ENCODE peak calls at places on chromosome 1, in four cellular contexts. One of them, this sample, is unnamed.

GRCh38 chr1:54547601-54548388 is at the start of gene ACOT11:
- DNase-seq in cardiac muscle cell: peak; percentile 87
- DNase-seq in heart left ventricle: peak; percentile 90
- DNase-seq in astrocyte: peak; percentile 39
- DNase-seq in this sample: peak; percentile 90

GRCh38 chr1:20593766-20594165 is 4.9 kb downstream of the CDA start:
- DNase-seq in cardiac muscle cell: no peak
- DNase-seq in heart left ventricle: no peak
- DNase-seq in astrocyte: no peak
- DNase-seq in this sample: no peak

GRCh38 chr1:154819628-154820590 is 50.2 kb downstream of the KCNN3 start:
- DNase-seq in cardiac muscle cell: peak; percentile 7
- DNase-seq in heart left ventricle: no peak
- DNase-seq in astrocyte: no peak
- DNase-seq in this sample: peak; percentile 59

GRCh38 chr1:3717041-3717714 is 35.1 kb upstream of the CCDC27 start:
- DNase-seq in cardiac muscle cell: no peak
- DNase-seq in heart left ventricle: no peak
- DNase-seq in astrocyte: no peak
- DNase-seq in this sample: peak; percentile 28

GRCh38 chr1:40736085-40736531 is 44.6 kb downstream of the NFYC start:
- DNase-seq in cardiac muscle cell: peak; percentile 70
- DNase-seq in heart left ventricle: no peak
- DNase-seq in astrocyte: peak; percentile 87
- DNase-seq in this sample: peak; percentile 9

GRCh38 chr1:178934574-178934945 is 63.7 kb upstream of the ANGPTL1 start:
- DNase-seq in cardiac muscle cell: no peak
- DNase-seq in heart left ventricle: no peak
- DNase-seq in astrocyte: no peak
- DNase-seq in this sample: no peak

GRCh38 chr1:30748098-30748698 is 9.4 kb downstream of the LAPTM5 start:
- DNase-seq in cardiac muscle cell: peak; percentile 24
- DNase-seq in heart left ventricle: no peak
- DNase-seq in astrocyte: no peak
- DNase-seq in this sample: no peak

GRCh38 chr1:156504821-156505678 is 4.5 kb upstream of the MEF2D start:
- DNase-seq in cardiac muscle cell: peak; percentile 100
- DNase-seq in heart left ventricle: peak; percentile 100
- DNase-seq in astrocyte: peak; percentile 99
- DNase-seq in this sample: peak; percentile 98

GRCh38 chr1:203288351-203288894 is 16.9 kb upstream of the BTG2 start:
- DNase-seq in cardiac muscle cell: no peak
- DNase-seq in heart left ventricle: no peak
- DNase-seq in astrocyte: no peak
- DNase-seq in this sample: no peak

GRCh38 chr1:237736372-237737029 is 154.2 kb downstream of the ZP4 start:
- DNase-seq in cardiac muscle cell: peak; percentile 49
- DNase-seq in heart left ventricle: no peak
- DNase-seq in astrocyte: no peak
- DNase-seq in this sample: no peak

GRCh38 chr1:11156441-11156840 is 32.7 kb upstream of the ANGPTL7 start:
- DNase-seq in cardiac muscle cell: no peak
- DNase-seq in heart left ventricle: no peak
- DNase-seq in astrocyte: no peak
- DNase-seq in this sample: no peak
- H3K4me3 ChIP-seq in cardiac muscle cell: no peak overlapping the region
- H3K4me3 ChIP-seq in heart left ventricle: no peak overlapping the region
- H3K4me3 ChIP-seq in astrocyte: no peak overlapping the region
- H3K4me3 ChIP-seq in this sample: no peak overlapping the region

GRCh38 chr1:91736146-91736998 is 149.6 kb downstream of the TGFBR3 start:
- DNase-seq in cardiac muscle cell: peak; percentile 46
- DNase-seq in heart left ventricle: no peak
- DNase-seq in astrocyte: peak; percentile 52
- DNase-seq in this sample: no peak
- TF ChIP-seq CTCF in cardiac muscle cell: no peak
- TF ChIP-seq CTCF in heart left ventricle: no peak
- TF ChIP-seq CTCF in astrocyte: no peak
- TF ChIP-seq CTCF in this sample: no peak

DNA sequence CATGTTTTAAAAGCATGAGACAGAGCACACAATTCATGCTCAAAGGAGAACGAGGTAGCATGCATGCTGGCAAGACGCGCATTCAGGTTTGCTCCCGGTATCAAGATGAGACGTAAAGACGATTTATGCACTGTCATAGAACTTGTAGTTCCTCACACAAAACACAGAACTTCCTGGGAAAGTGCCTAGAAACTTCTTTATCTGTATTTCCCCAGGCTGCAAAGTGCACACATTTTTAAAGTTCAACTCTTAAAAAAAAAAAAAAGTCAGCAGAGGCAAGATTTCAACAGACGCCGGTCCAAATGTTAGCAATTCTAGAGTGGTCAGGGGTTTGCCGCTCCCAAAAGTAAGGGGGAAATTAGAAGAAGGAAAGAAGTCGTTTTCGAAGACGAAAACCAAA is 83.8 kb downstream of the TM2D1 start:
- DNase-seq in cardiac muscle cell: peak; percentile 55
- DNase-seq in heart left ventricle: no peak
- DNase-seq in astrocyte: no peak
- DNase-seq in this sample: no peak
- H3K4me3 ChIP-seq in cardiac muscle cell: no peak overlapping the region
- H3K4me3 ChIP-seq in heart left ventricle: peak overlapping the region; percentile 44
- H3K4me3 ChIP-seq in astrocyte: no peak overlapping the region
- H3K4me3 ChIP-seq in this sample: no peak overlapping the region

DNA sequence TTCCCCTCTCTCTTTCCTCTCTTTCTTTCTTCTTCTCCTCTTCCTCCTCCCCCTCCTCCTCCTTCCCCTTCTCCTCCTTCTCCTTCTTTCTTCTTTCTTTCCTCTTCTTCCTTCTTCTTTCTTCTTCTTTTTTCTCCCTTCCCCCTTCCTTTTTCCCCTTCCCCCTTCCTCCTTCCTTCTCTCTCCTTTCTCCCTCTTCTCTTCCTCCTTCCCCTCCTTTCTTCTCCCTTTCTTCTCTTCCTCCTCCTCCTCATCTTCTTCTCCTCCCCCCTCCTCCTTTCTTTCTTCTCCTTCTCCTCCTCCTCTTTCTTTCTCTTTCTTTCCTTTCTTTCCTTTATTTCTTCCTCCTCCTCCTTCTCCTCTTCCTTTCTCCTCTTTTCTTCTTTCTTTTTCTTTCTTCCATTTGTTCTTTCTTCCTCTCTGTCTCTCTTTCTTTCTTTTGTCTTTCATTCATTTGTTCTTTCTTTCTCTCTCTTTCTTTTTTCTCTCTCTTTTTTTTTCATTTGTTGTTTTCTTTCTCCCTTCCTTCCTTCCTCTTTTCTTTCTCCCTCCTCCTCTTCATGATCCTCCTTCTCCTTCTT is 26.5 kb downstream of the HRNR start:
- DNase-seq in cardiac muscle cell: no peak
- DNase-seq in heart left ventricle: no peak
- DNase-seq in astrocyte: no peak
- DNase-seq in this sample: no peak
- TF ChIP-seq CTCF in cardiac muscle cell: no peak
- TF ChIP-seq CTCF in heart left ventricle: no peak
- TF ChIP-seq CTCF in astrocyte: no peak
- TF ChIP-seq CTCF in this sample: no peak